ENCODE peak calls at places on chromosomes 6 and 20, in ten cellular contexts. A is CD14-positive monocyte, K is mucosa of descending colon, V is NB4, D is foreskin fibroblast, X is lower leg skin, W is H9, U is upper lobe of left lung, Q is nephron progenitor cell, Z is neural progenitor cell. G is an unnamed sample.

GRCh38 chr20:3126527-3126859 is 33.2 kb downstream of the FASTKD5 start:
- DNase-seq in A (no peak), K (no peak), V (no peak), D (no peak), X (no peak), W (no peak), U (no peak), Q (no peak), Z (no peak), G (no peak)

GRCh38 chr6:147776631-147777030 is 268.1 kb downstream of the SAMD5 start:
- DNase-seq in A (no peak), K (no peak), V (no peak), D (no peak), X (no peak), W (no peak), U (no peak), Q (no peak), Z (no peak), G (no peak)

GRCh38 chr20:58374906-58375760 is 13.9 kb upstream of the VAPB start:
- DNase-seq in A (no peak), K (no peak), V (no peak), D (peak; percentile 25), X (no peak), W (peak; percentile 82), U (no peak), Q (peak; percentile 16), Z (peak; percentile 81), G (no peak)

GRCh38 chr6:115901896-115902295 is 158.8 kb downstream of the FRK start:
- DNase-seq in A (no peak), K (no peak), V (no peak), D (no peak), X (no peak), W (no peak), U (no peak), Q (no peak), Z (no peak), G (no peak)

GRCh38 chr20:19074828-19075516 is 137.5 kb upstream of the SLC24A3 start:
- DNase-seq in A (peak; percentile 74), K (no peak), V (peak; percentile 98), D (no peak), X (peak; percentile 70), W (no peak), U (peak; percentile 50), Q (no peak), Z (no peak), G (peak; percentile 47)

GRCh38 chr6:33896391-33897192 is 92.8 kb upstream of the MLN start:
- DNase-seq in A (no peak), K (no peak), V (no peak), D (peak; percentile 11), X (no peak), W (no peak), U (no peak), Q (no peak), Z (no peak), G (no peak)

GRCh38 chr20:8388707-8389106 is 256.6 kb downstream of the PLCB1 start:
- DNase-seq in A (no peak), K (no peak), V (no peak), D (no peak), X (no peak), W (no peak), U (no peak), Q (no peak), Z (no peak), G (no peak)

GRCh38 chr6:25537349-25538018 is 114.5 kb upstream of the SCGN start:
- DNase-seq in A (no peak), K (no peak), V (no peak), D (no peak), X (no peak), W (no peak), U (no peak), Q (no peak), Z (no peak), G (no peak)

GRCh38 chr20:50304883-50305635 is 114.4 kb downstream of the CEBPB start:
- DNase-seq in A (no peak), K (peak; percentile 72), V (no peak), D (peak; percentile 100), X (peak; percentile 97), W (peak; percentile 29), U (peak; percentile 62), Q (no peak), Z (no peak), G (no peak)

GRCh38 chr20:8194721-8195120 is 62.7 kb downstream of the PLCB1 start:
- DNase-seq in A (no peak), K (no peak), V (no peak), D (peak; percentile 3), X (no peak), W (no peak), U (no peak), Q (no peak), Z (no peak), G (no peak)

GRCh38 chr20:17651761-17652388 is 30.2 kb downstream of the RRBP1 start:
- DNase-seq in A (no peak), K (peak; percentile 46), V (no peak), D (no peak), X (no peak), W (no peak), U (peak; percentile 60), Q (no peak), Z (no peak), G (no peak)

GRCh38 chr6:134593442-134593841 is 275.5 kb upstream of the SGK1 start:
- DNase-seq in A (no peak), K (no peak), V (no peak), D (no peak), X (no peak), W (no peak), U (no peak), Q (no peak), Z (no peak), G (no peak)

GRCh38 chr6:135909737-135910387 is 58.4 kb downstream of the PDE7B start:
- DNase-seq in A (no peak), K (peak; percentile 38), V (peak; percentile 70), D (no peak), X (no peak), W (peak; percentile 78), U (peak; percentile 37), Q (peak; percentile 38), Z (peak; percentile 84), G (peak; percentile 17)

GRCh38 chr6:63391203-63391970 is 71.6 kb upstream of the LGSN start:
- DNase-seq in A (no peak), K (no peak), V (peak; percentile 4), D (no peak), X (no peak), W (no peak), U (no peak), Q (no peak), Z (no peak), G (no peak)

GRCh38 chr6:32240686-32241085 is 16.8 kb upstream of the NOTCH4 start:
- DNase-seq in A (no peak), K (no peak), V (no peak), D (no peak), X (no peak), W (no peak), U (no peak), Q (no peak), Z (no peak), G (no peak)
- TF ChIP-seq CTCF in A (no peak), K (no peak), V (no peak), D (peak; percentile 5), X (no peak), W (no peak), U (no peak), Q (no peak), Z (no peak), G (no peak)

GRCh38 chr20:32681175-32682084 is 7.7 kb upstream of the C20orf203 start:
- DNase-seq in A (no peak), K (no peak), V (peak; percentile 98), D (no peak), X (no peak), W (peak; percentile 83), U (no peak), Q (peak; percentile 29), Z (peak; percentile 78), G (peak; percentile 21)
- TF ChIP-seq CTCF in A (no peak), K (no peak), V (no peak), D (no peak), X (no peak), W (no peak), U (no peak), Q (no peak), Z (no peak), G (no peak)

DNA sequence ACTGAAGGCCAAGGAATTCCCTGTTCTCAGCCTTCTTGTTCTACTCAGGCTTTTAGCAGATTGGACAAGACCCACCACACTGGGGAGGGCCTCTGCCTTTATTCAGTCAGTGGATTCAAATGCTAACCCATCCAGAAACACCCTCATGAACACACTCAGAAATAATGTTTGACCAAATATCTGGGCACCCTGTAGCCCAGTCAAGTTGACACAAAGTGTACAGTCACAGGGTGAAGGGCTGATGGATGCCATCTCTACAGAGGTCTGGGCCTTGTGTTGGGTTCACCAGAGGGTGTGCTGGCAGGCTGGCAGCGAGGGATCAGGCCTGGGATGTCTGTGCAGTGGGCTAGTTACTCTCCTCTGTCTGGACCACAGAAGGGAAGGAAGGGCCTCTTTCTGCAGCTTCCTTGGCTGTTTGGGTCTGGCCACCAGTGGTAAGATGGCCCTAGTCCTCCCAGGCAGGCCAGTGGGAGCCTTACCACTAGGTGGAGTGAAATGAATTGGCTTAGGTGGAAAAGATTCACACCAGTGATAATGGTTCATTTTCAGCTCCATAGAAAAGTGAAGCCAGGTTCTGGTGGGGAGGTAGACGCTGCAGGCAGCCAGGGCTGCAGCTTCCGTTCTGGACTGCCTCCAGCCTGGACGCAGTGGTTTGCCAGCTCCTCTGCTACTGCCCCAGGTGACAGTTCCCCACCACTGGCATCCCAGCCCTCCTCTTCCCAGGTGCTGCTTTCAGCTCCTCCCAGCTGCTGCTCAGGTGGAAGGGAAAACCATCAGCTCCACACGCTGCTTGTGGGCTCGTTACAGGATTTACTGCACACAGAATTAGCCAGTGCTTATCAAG is 9.2 kb downstream of the TUBB2A start:
- DNase-seq in A (no peak), K (no peak), V (no peak), D (no peak), X (no peak), W (no peak), U (no peak), Q (no peak), Z (no peak), G (no peak)
- TF ChIP-seq CTCF in A (no peak), K (no peak), V (no peak), D (no peak), X (no peak), W (peak; percentile 41), U (no peak), Q (no peak), Z (peak; percentile 19), G (no peak)

GRCh38 chr6:66931787-66932186 is 1224.8 kb upstream of the EYS start:
- DNase-seq in A (no peak), K (no peak), V (no peak), D (no peak), X (no peak), W (no peak), U (no peak), Q (no peak), Z (no peak), G (no peak)

GRCh38 chr6:66930559-66931290 is 1223.7 kb upstream of the EYS start:
- DNase-seq in A (no peak), K (no peak), V (no peak), D (peak; percentile 61), X (no peak), W (no peak), U (no peak), Q (no peak), Z (no peak), G (no peak)

GRCh38 chr6:66926060-66926459 is 1219.0 kb upstream of the EYS start:
- DNase-seq in A (no peak), K (no peak), V (peak; percentile 13), D (peak; percentile 12), X (no peak), W (no peak), U (no peak), Q (no peak), Z (peak; percentile 8), G (no peak)
- TF ChIP-seq CTCF in A (no peak), K (no peak), V (no peak), D (no peak), X (no peak), W (peak; percentile 53), U (no peak), Q (no peak), Z (peak; percentile 25), G (no peak)